ENCODE peak calls at places on chromosomes 6 and 20, in seven cellular contexts. I, F, Q, B, E, G and O are unnamed samples.

GRCh38 chr20:32509639-32510066 is 75.5 kb downstream of the NOL4L start:
- DNase-seq in Q (no peak), B (peak; percentile 54), E (no peak), G (no peak), I (no peak), F (peak; percentile 53), O (no peak)

GRCh38 chr6:17968081-17968518 is 19.3 kb downstream of the KIF13A start:
- DNase-seq in B (peak; percentile 45), Q (no peak), I (no peak), G (no peak), E (no peak), F (no peak), O (peak; percentile 36)

GRCh38 chr20:63698739-63699465 is 2.5 kb downstream of the TNFRSF6B start:
- DNase-seq in I (peak; percentile 86), Q (no peak), B (peak; percentile 94), G (no peak), E (no peak), F (no peak), O (peak; percentile 59)

GRCh38 chr6:124573953-124574352 is 388.3 kb upstream of the RNF217 start:
- DNase-seq in E (peak; percentile 87), Q (no peak), I (no peak), G (no peak), B (no peak), F (no peak), O (no peak)

GRCh38 chr6:1068068-1068467 is 243.8 kb upstream of the FOXQ1 start:
- DNase-seq in Q (no peak), B (peak; percentile 73), I (peak; percentile 46), G (no peak), E (no peak), F (no peak), O (no peak)

GRCh38 chr6:87483929-87484328 is 11.2 kb downstream of the SLC35A1 start:
- DNase-seq in Q (no peak), B (peak; percentile 43), G (no peak), F (no peak), I (peak; percentile 40), E (no peak), O (no peak)

GRCh38 chr6:36735110-36735971 is 37.7 kb downstream of the RAB44 start:
- DNase-seq in Q (peak; percentile 18), G (no peak), I (peak; percentile 53), B (peak; percentile 76), F (no peak), E (peak; percentile 36), O (peak; percentile 55)

GRCh38 chr6:87914637-87915395 is 132.8 kb upstream of the SPACA1 start:
- DNase-seq in I (peak; percentile 45), G (no peak), E (no peak), Q (no peak), F (no peak), B (peak; percentile 12), O (no peak)

GRCh38 chr6:26394289-26394688 is 7.8 kb upstream of the BTN3A1 start:
- DNase-seq in G (no peak), I (peak; percentile 86), B (peak; percentile 77), Q (no peak), F (no peak), E (no peak), O (no peak)

GRCh38 chr20:59832406-59833156 is 100.9 kb downstream of the SYCP2 start:
- DNase-seq in I (no peak), G (no peak), B (no peak), F (no peak), Q (no peak), E (no peak), O (no peak)